ENCODE peak calls at places on chromosomes 1 and 21, in four cellular contexts. D is astrocyte, M is neural progenitor cell, W is mammary epithelial cell. G is an unnamed sample.

GRCh38 chr1:94819945-94820746 is at the start of gene SLC44A3:
- DNase-seq in D (peak; percentile 51), W (peak; percentile 41), M (peak; percentile 82), G (peak; percentile 69)

GRCh38 chr1:201093561-201093960 is 18.7 kb downstream of the CACNA1S start:
- DNase-seq in D (no peak), M (no peak), W (no peak), G (no peak)

GRCh38 chr1:9576903-9577302 is 11.8 kb upstream of the TMEM201 start:
- DNase-seq in M (no peak), W (no peak), D (no peak), G (no peak)

GRCh38 chr1:40648928-40649591 is 16.4 kb downstream of the RIMS3 start:
- DNase-seq in M (no peak), W (no peak), D (no peak), G (no peak)

GRCh38 chr1:225772848-225773247 is 4.8 kb upstream of the SRP9 start:
- DNase-seq in D (no peak), M (no peak), W (peak; percentile 58), G (no peak)

GRCh38 chr1:156705918-156706646 is 699 bp upstream of the CRABP2 start:
- DNase-seq in D (no peak), W (no peak), M (peak; percentile 94), G (peak; percentile 71)

GRCh38 chr21:37436180-37436579 is 69.6 kb downstream of the DYRK1A start:
- DNase-seq in M (no peak), D (no peak), W (no peak), G (no peak)

GRCh38 chr1:199007423-199007822 is 368.6 kb downstream of the PTPRC start:
- DNase-seq in D (no peak), W (peak; percentile 22), M (no peak), G (peak; percentile 19)

GRCh38 chr21:43775795-43776430 is at the start of gene CSTB:
- DNase-seq in D (peak; percentile 20), W (peak; percentile 63), M (peak; percentile 90), G (peak; percentile 71)

GRCh38 chr1:239858058-239858457 is 233.6 kb upstream of the FMN2 start:
- DNase-seq in W (peak; percentile 3), M (peak; percentile 71), D (peak; percentile 67), G (no peak)

GRCh38 chr21:44485254-44485793 is 30.0 kb downstream of the LRRC3 start:
- DNase-seq in W (no peak), D (no peak), M (peak; percentile 74), G (peak; percentile 74)

GRCh38 chr1:8962812-8963669 is 17.4 kb downstream of the CA6 start:
- DNase-seq in M (peak; percentile 76), D (no peak), W (no peak), G (peak; percentile 53)

GRCh38 chr1:158117854-158118691 is 62.6 kb upstream of the CD1D start:
- DNase-seq in M (peak; percentile 77), D (no peak), W (no peak), G (peak; percentile 60)

GRCh38 chr1:84834419-84835064 is 58.5 kb downstream of the LPAR3 start:
- DNase-seq in D (peak; percentile 62), M (no peak), W (peak; percentile 86), G (no peak)

GRCh38 chr1:245247791-245248789 is 93.3 kb downstream of the KIF26B start:
- DNase-seq in W (no peak), M (no peak), D (no peak), G (no peak)

GRCh38 chr1:22262583-22262982 is 119.7 kb upstream of the WNT4 start:
- DNase-seq in W (no peak), M (peak; percentile 41), D (no peak), G (no peak)

GRCh38 chr1:115883240-115883639 is 42.3 kb upstream of the NHLH2 start:
- DNase-seq in D (no peak), M (no peak), W (no peak), G (no peak)

GRCh38 chr1:208119225-208119606 is 125.0 kb downstream of the PLXNA2 start:
- DNase-seq in D (no peak), W (no peak), M (no peak), G (no peak)

GRCh38 chr21:42581676-42582371 is 68.2 kb downstream of the SLC37A1 start:
- DNase-seq in W (no peak), D (no peak), M (no peak), G (no peak)

GRCh38 chr1:165403835-165404482 is 41.0 kb downstream of the RXRG start:
- DNase-seq in W (peak; percentile 25), M (peak; percentile 74), D (no peak), G (peak; percentile 21)

GRCh38 chr1:234958702-234959649 is 169.7 kb downstream of the TOMM20 start:
- DNase-seq in D (no peak), W (no peak), M (no peak), G (no peak)

GRCh38 chr1:234957330-234958065 is 171.1 kb downstream of the TOMM20 start:
- DNase-seq in D (peak; percentile 97), M (peak; percentile 70), W (no peak), G (peak; percentile 79)

GRCh38 chr1:234956821-234957329 is 171.8 kb downstream of the TOMM20 start:
- DNase-seq in M (peak; percentile 65), W (no peak), D (no peak), G (no peak)

GRCh38 chr1:234960722-234961467 is 167.7 kb downstream of the TOMM20 start:
- DNase-seq in W (no peak), M (no peak), D (peak; percentile 49), G (peak; percentile 48)

GRCh38 chr1:234958066-234958701 is 170.5 kb downstream of the TOMM20 start:
- DNase-seq in D (no peak), W (no peak), M (no peak), G (no peak)
- H3K4me2 ChIP-seq in D (peak overlapping the region; percentile 60), W (no peak overlapping the region), M (peak overlapping the region; percentile 40), G (no peak overlapping the region)

GRCh38 chr1:228867093-228867950 is 132.0 kb downstream of the RHOU start:
- DNase-seq in W (no peak), D (peak; percentile 4), M (no peak), G (peak; percentile 77)
- H3K4me2 ChIP-seq in W (no peak overlapping the region), D (no peak overlapping the region), M (no peak overlapping the region), G (no peak overlapping the region)

GRCh38 chr1:88061830-88062177 is 622.3 kb upstream of the PKN2 start:
- DNase-seq in W (no peak), D (peak; percentile 37), M (no peak), G (no peak)

GRCh38 chr1:88063605-88064004 is 620.5 kb upstream of the PKN2 start:
- DNase-seq in D (no peak), W (peak; percentile 2), M (no peak), G (no peak)

GRCh38 chr1:88060112-88060673 is 623.9 kb upstream of the PKN2 start:
- DNase-seq in D (peak; percentile 2), M (no peak), W (peak; percentile 85), G (no peak)

GRCh38 chr1:88062650-88063153 is 621.4 kb upstream of the PKN2 start:
- DNase-seq in D (no peak), W (no peak), M (no peak), G (no peak)

GRCh38 chr1:88061106-88061829 is 622.8 kb upstream of the PKN2 start:
- DNase-seq in D (peak; percentile 44), W (peak; percentile 94), M (peak; percentile 76), G (peak; percentile 67)
- H3K4me2 ChIP-seq in D (no peak overlapping the region), W (peak overlapping the region; percentile 62), M (no peak overlapping the region), G (no peak overlapping the region)

DNA sequence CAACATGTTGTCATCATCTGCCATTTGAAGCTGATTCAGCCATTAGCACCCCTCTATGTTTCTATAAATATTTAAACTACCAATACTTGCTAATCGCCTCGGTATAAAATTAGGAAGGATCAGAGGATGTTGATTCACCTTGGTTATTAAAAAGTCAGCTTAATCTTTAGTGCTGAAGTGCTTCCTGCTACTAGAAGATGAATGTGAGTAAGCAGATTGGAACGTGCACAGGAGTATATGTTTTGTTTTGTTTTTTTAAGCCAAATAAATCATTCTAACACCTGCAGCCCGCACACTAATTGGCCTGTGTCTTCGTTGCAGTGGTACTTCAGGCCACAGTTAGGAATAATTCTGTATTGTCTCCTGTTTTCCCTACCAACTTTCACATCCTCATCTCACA is 485.7 kb downstream of the AJAP1 start:
- DNase-seq in W (no peak), D (no peak), M (no peak), G (no peak)
- H3K4me2 ChIP-seq in W (no peak overlapping the region), D (no peak overlapping the region), M (no peak overlapping the region), G (no peak overlapping the region)

DNA sequence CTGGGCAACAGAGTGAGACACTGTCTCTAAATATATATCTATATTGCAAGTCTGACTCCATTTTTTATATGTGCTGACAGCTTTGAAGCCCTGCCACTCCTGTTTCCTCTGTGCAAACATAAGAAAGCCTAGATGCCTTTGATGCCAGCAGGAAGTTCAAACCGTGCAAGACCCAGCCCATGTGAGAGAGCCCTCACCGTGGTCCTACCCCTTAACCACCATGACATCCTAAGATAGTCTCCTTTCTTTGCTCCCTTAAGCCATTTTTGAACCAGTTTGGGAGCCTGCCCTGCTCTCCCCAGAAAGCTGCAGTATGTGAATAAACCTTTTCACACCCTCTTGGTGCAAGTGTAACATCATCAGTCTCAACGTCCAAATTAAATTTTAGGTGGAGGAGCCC is 3.7 kb upstream of the DIPK1A start:
- DNase-seq in D (no peak), M (no peak), W (no peak), G (no peak)
- H3K4me2 ChIP-seq in D (no peak overlapping the region), M (no peak overlapping the region), W (no peak overlapping the region), G (no peak overlapping the region)